ENCODE peak calls at places on chromosomes 5 and 9, in four cellular contexts. B is sigmoid colon, K is HCT116, Z is Panc1. M is an unnamed sample.

GRCh38 chr5:35136386-35136785 is 88.6 kb upstream of the AGXT2 start:
- DNase-seq in B (no peak), K (no peak), Z (no peak), M (peak)

GRCh38 chr5:28301676-28302075 is 1263.3 kb upstream of the CDH9 start:
- DNase-seq in B (no peak), K (no peak), Z (peak), M (peak)

GRCh38 chr9:36037580-36038169 is 962 bp downstream of the RECK start:
- DNase-seq in B (peak), K (no peak), Z (peak), M (no peak)

GRCh38 chr5:150774145-150774544 is 4.4 kb upstream of the SMIM3 start:
- DNase-seq in B (no peak), K (no peak), Z (no peak), M (peak)

GRCh38 chr5:108084105-108084504 is 297.8 kb downstream of the FBXL17 start:
- DNase-seq in B (no peak), K (no peak), Z (no peak), M (peak)

GRCh38 chr9:2631263-2631662 is 9.7 kb downstream of the VLDLR start:
- DNase-seq in B (no peak), K (no peak), Z (no peak), M (no peak)

GRCh38 chr5:15645776-15646175 is 145.8 kb downstream of the FBXL7 start:
- DNase-seq in B (no peak), K (no peak), Z (no peak), M (no peak)

GRCh38 chr5:128469924-128470323 is 68.1 kb downstream of the FBN2 start:
- DNase-seq in B (no peak), K (no peak), Z (no peak), M (no peak)

GRCh38 chr9:98455957-98456621 is 200.6 kb upstream of the TBC1D2 start:
- DNase-seq in B (no peak), K (no peak), Z (no peak), M (no peak)

GRCh38 chr5:142472306-142472951 is 147.6 kb upstream of the SPRY4 start:
- DNase-seq in B (no peak), K (peak), Z (peak), M (peak)